ENCODE peak calls at places on chromosomes 4 and X, in four cellular contexts. W is HCT116, L is GM23248, M is IMR-90. D is an unnamed sample.

GRCh38 chr4:53587123-53587522 is 4.2 kb downstream of the LNX1 start:
- DNase-seq in M (no peak), L (no peak), W (no peak), D (no peak)

GRCh38 chr4:78776031-78776728 is at the start of gene BMP2K:
- DNase-seq in W (peak), L (peak), M (peak), D (peak)

GRCh38 chr4:69749771-69750170 is 10.6 kb downstream of the SULT1B1 start:
- DNase-seq in L (peak), M (peak), W (no peak), D (no peak)

GRCh38 chrX:24902808-24903207 is 113.0 kb downstream of the ARX start:
- DNase-seq in L (peak), M (peak), W (no peak), D (no peak)

GRCh38 chrX:24167719-24168472 is 18.4 kb downstream of the ZFX start:
- DNase-seq in L (peak), W (no peak), M (peak), D (no peak)

GRCh38 chrX:73913580-73913979 is 350.6 kb downstream of the CHIC1 start:
- DNase-seq in L (no peak), M (peak), W (no peak), D (no peak)

GRCh38 chr4:56907009-56907408 is 691 bp upstream of the REST start:
- DNase-seq in W (no peak), L (no peak), M (no peak), D (no peak)

GRCh38 chr4:127993150-127993549 is 27.9 kb downstream of the ABHD18 start:
- DNase-seq in L (no peak), M (no peak), W (no peak), D (no peak)

GRCh38 chrX:30282527-30282926 is 26.7 kb downstream of the NR0B1 start:
- DNase-seq in M (peak), W (no peak), L (peak), D (no peak)

GRCh38 chr4:7727727-7728126 is 211.9 kb downstream of the AFAP1 start:
- DNase-seq in L (peak), W (no peak), M (no peak), D (no peak)

GRCh38 chr4:89298160-89298559 is 9.4 kb downstream of the GPRIN3 start:
- DNase-seq in W (no peak), M (no peak), L (no peak), D (no peak)
- H3K9ac ChIP-seq in W (no peak), M (no peak), L (no peak), D (no peak)

DNA sequence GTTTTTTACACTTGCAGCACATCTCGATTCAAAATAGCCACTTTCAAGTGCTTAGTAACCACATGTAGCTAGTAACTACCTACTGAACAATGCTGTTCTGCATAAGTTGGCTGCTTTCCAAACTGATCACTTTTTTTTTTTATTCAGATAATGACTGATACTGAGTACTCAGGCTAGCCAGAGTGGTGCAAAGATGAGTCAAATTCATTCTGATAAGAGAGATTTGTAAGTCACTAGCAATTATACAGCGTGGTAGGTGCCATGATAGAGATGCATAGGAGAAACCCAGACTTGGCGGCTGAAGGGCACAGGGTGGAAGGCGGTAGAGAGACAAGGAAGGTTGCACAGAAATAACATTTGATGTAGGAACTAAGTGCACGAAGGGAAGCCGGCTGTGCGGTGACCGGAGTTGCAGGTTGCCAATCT is 357 bp upstream of the IGBP1 start:
- DNase-seq in L (no peak), M (peak), W (no peak), D (no peak)
- H3K27ac ChIP-seq in L (peak), M (peak), W (peak), D (no peak)

DNA sequence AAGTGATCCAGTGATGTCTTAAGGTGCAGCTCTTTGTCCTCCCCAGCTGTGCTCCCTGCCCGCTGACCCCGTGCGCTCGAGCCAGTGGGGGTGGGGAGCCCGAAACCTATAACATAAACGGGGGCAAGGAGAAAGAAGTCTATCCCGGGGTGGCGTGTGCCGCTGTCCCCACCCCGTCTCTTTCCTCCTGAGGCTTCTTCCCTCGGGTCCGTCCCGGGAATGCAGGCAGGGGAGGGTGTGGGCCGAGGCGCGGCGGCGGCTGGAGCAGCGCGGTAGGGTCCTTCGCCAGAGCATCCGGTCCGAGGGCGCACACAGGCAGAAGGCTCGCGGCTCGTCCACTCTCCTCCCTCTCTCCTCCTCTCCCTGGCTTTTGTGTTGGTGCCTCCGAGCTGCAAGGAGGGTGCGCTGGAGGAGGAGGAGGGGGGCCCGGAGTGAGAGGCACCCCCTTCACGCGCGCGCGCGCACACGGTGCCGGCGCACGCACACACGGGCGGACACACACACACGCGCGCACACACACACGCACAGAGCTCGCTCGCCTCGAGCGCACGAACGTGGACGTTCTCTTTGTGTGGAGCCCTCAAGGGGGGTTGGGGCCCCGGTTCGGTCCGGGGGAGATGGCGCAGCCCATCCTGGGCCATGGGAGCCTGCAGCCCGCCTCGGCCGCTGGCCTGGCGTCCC is at the start of gene RAB33A:
- DNase-seq in W (no peak), M (no peak), L (peak), D (peak)
- H3K9ac ChIP-seq in W (no peak), M (peak), L (peak), D (no peak)

GRCh38 chrX:47129879-47130358 is 14.6 kb downstream of the NDUFB11 start:
- DNase-seq in M (no peak), W (no peak), L (peak), D (no peak)
- H3K27ac ChIP-seq in M (peak), W (no peak), L (no peak), D (peak)

GRCh38 chr4:113145147-113145518 is 95.7 kb downstream of the ANK2 start:
- DNase-seq in L (no peak), M (no peak), W (no peak), D (no peak)

GRCh38 chr4:113148925-113149324 is 99.5 kb downstream of the ANK2 start:
- DNase-seq in W (no peak), L (no peak), M (no peak), D (no peak)

GRCh38 chr4:113145519-113146291 is 96.3 kb downstream of the ANK2 start:
- DNase-seq in L (peak), M (no peak), W (no peak), D (peak)

GRCh38 chr4:113146876-113147358 is 97.5 kb downstream of the ANK2 start:
- DNase-seq in M (no peak), W (no peak), L (peak), D (no peak)

GRCh38 chr4:113147498-113148231 is 98.2 kb downstream of the ANK2 start:
- DNase-seq in L (peak), M (no peak), W (no peak), D (no peak)
- H3K9ac ChIP-seq in L (peak), M (no peak), W (no peak), D (peak)